ENCODE peak calls at places on chromosomes 3 and 15, in five cellular contexts. Q, A, Y, O and H are unnamed samples.

GRCh38 chr15:94061041-94061440 is 170.3 kb upstream of the MCTP2 start:
- DNase-seq in Q (no peak), A (no peak), Y (no peak), O (no peak), H (no peak)

GRCh38 chr15:77983708-77984445 is 93.6 kb downstream of the TBC1D2B start:
- DNase-seq in Q (no peak), A (no peak), Y (peak; percentile 78), O (no peak), H (no peak)

GRCh38 chr3:32733631-32734229 is 48.7 kb downstream of the CNOT10 start:
- DNase-seq in Q (peak; percentile 53), A (no peak), Y (no peak), O (no peak), H (peak; percentile 30)

GRCh38 chr3:71450985-71451560 is 132.5 kb downstream of the FOXP1 start:
- DNase-seq in Q (no peak), A (no peak), Y (no peak), O (no peak), H (no peak)

GRCh38 chr3:37825744-37826143 is 35.9 kb upstream of the CTDSPL start:
- DNase-seq in Q (no peak), A (no peak), Y (no peak), O (no peak), H (no peak)

GRCh38 chr15:80059786-80060489 is 462 bp downstream of the ZFAND6 start:
- DNase-seq in Q (peak; percentile 78), A (no peak), Y (no peak), O (peak; percentile 13), H (no peak)

GRCh38 chr15:76353023-76353577 is 16.5 kb downstream of the ISL2 start:
- DNase-seq in Q (no peak), A (no peak), Y (no peak), O (no peak), H (no peak)

GRCh38 chr3:37554364-37554763 is 307.3 kb upstream of the CTDSPL start:
- DNase-seq in Q (no peak), A (no peak), Y (no peak), O (no peak), H (no peak)

GRCh38 chr15:93221754-93222153 is 132.7 kb upstream of the RGMA start:
- DNase-seq in Q (no peak), A (no peak), Y (no peak), O (no peak), H (no peak)

GRCh38 chr3:101148001-101148400 is 154.8 kb upstream of the ABI3BP start:
- DNase-seq in Q (no peak), A (no peak), Y (no peak), O (no peak), H (no peak)